ENCODE peak calls at places on chromosomes 1 and 21, in five cellular contexts. Q is aorta, R is GM13977, F is NCI-H1092 treated with DMSO at 0.1 percent for 48 hours, O is GM06990. L is an unnamed sample.

GRCh38 chr1:111754964-111755320 is 759 bp upstream of the DDX20 start:
- DNase-seq in Q (peak), R (no peak), F (peak), O (no peak), L (no peak)

GRCh38 chr21:39098696-39099111 is 84.5 kb downstream of the PSMG1 start:
- DNase-seq in Q (no peak), R (no peak), F (no peak), O (no peak), L (no peak)

GRCh38 chr1:235074335-235075120 is 54.1 kb downstream of the TOMM20 start:
- DNase-seq in Q (peak), R (peak), F (peak), O (peak), L (peak)

GRCh38 chr1:33762099-33762830 is 101.6 kb upstream of the HMGB4 start:
- DNase-seq in Q (peak), R (no peak), F (no peak), O (no peak), L (no peak)

GRCh38 chr1:90313756-90314155 is 318.8 kb downstream of the ZNF326 start:
- DNase-seq in Q (no peak), R (no peak), F (no peak), O (no peak), L (no peak)

GRCh38 chr1:167599839-167600581 is 30.0 kb upstream of the RCSD1 start:
- DNase-seq in Q (peak), R (peak), F (peak), O (peak), L (peak)

GRCh38 chr21:43825936-43826622 is 36.7 kb downstream of the RRP1 start:
- DNase-seq in Q (peak), R (no peak), F (no peak), O (no peak), L (no peak)

GRCh38 chr1:77831976-77832695 is 52.7 kb downstream of the MIGA1 start:
- DNase-seq in Q (no peak), R (no peak), F (no peak), O (no peak), L (no peak)

GRCh38 chr1:190022709-190023108 is 455.0 kb downstream of the BRINP3 start:
- DNase-seq in Q (no peak), R (no peak), F (no peak), O (no peak), L (no peak)

GRCh38 chr1:219567341-219567947 is 45.5 kb downstream of the ZC3H11B start:
- DNase-seq in Q (no peak), R (no peak), F (peak), O (no peak), L (no peak)

GRCh38 chr1:231861541-231862481 is 235.2 kb downstream of the DISC1 start:
- DNase-seq in Q (no peak), R (no peak), F (no peak), O (no peak), L (no peak)

GRCh38 chr1:17119076-17119743 is at the start of gene PADI2:
- DNase-seq in Q (peak), R (peak), F (peak), O (peak), L (peak)

GRCh38 chr1:3349161-3349967 is 105.1 kb upstream of the ARHGEF16 start:
- DNase-seq in Q (no peak), R (no peak), F (no peak), O (no peak), L (no peak)

GRCh38 chr1:151908228-151908691 is 1.1 kb downstream of the THEM4 start:
- DNase-seq in Q (no peak), R (peak), F (no peak), O (no peak), L (no peak)

GRCh38 chr21:28332796-28333195 is 659.9 kb downstream of the LTN1 start:
- DNase-seq in Q (no peak), R (no peak), F (no peak), O (no peak), L (no peak)

GRCh38 chr1:220878223-220879081 is 791 bp upstream of the HLX start:
- DNase-seq in Q (peak), R (peak), F (no peak), O (no peak), L (peak)

GRCh38 chr21:42513151-42513984 is at the start of gene SLC37A1:
- DNase-seq in Q (no peak), R (peak), F (peak), O (peak), L (no peak)

GRCh38 chr1:204384636-204385354 is 25.1 kb upstream of the PLEKHA6 start:
- DNase-seq in Q (peak), R (no peak), F (peak), O (no peak), L (no peak)

GRCh38 chr1:53821380-53821779 is 16.7 kb downstream of the NDC1 start:
- DNase-seq in Q (no peak), R (no peak), F (no peak), O (no peak), L (no peak)

GRCh38 chr1:170318736-170319135 is 173.0 kb downstream of the NTMT2 start:
- DNase-seq in Q (no peak), R (no peak), F (no peak), O (no peak), L (no peak)

GRCh38 chr1:2320001-2320400 is 71.4 kb downstream of the MORN1 start:
- DNase-seq in Q (no peak), R (no peak), F (no peak), O (no peak), L (no peak)

GRCh38 chr1:41319803-41320711 is 41.2 kb upstream of the FOXO6 start:
- DNase-seq in Q (peak), R (no peak), F (no peak), O (no peak), L (no peak)

GRCh38 chr1:29258974-29259801 is 22.9 kb downstream of the PTPRU start:
- DNase-seq in Q (no peak), R (no peak), F (no peak), O (no peak), L (no peak)

GRCh38 chr1:176216031-176216430 is 8.9 kb upstream of the COP1 start:
- DNase-seq in Q (no peak), R (no peak), F (no peak), O (no peak), L (no peak)

GRCh38 chr1:156691665-156692408 is 13.5 kb downstream of the CRABP2 start:
- DNase-seq in Q (no peak), R (no peak), F (no peak), O (no peak), L (no peak)

GRCh38 chr1:155892801-155893200 is 18.3 kb downstream of the RIT1 start:
- DNase-seq in Q (no peak), R (no peak), F (no peak), O (no peak), L (no peak)

GRCh38 chr1:220031290-220031689 is 15.0 kb downstream of the EPRS1 start:
- DNase-seq in Q (no peak), R (peak), F (no peak), O (no peak), L (no peak)

GRCh38 chr1:3651939-3652537 is at the start of gene TP73:
- DNase-seq in Q (peak), R (peak), F (peak), O (peak), L (peak)

GRCh38 chr1:173824315-173825081 is at the start of the genes CENPL and DARS2:
- DNase-seq in Q (peak), R (peak), F (peak), O (peak), L (peak)

GRCh38 chr1:93878501-93878888 is 511 bp downstream of the DNTTIP2 start:
- DNase-seq in Q (peak), R (peak), F (no peak), O (peak), L (peak)

GRCh38 chr1:96487961-96488360 is 233.6 kb upstream of the PTBP2 start:
- DNase-seq in Q (no peak), R (no peak), F (no peak), O (no peak), L (peak)

GRCh38 chr1:227661495-227661894 is 73.6 kb downstream of the JMJD4 start:
- DNase-seq in Q (no peak), R (no peak), F (no peak), O (no peak), L (no peak)

GRCh38 chr1:222357252-222357651 is 190.7 kb downstream of the HHIPL2 start:
- DNase-seq in Q (no peak), R (no peak), F (no peak), O (no peak), L (no peak)

L was measured in right lobe of liver.